ENCODE peak calls at places on chromosomes 6 and 20, in five cellular contexts. B is testis, V is pancreas, N is K562, T is cardiac muscle cell. Q is an unnamed sample. For H3K9me3, the result is how much of the 10 kb centered on the place peaks cover.

GRCh38 chr6:141443668-141444067 is 689.1 kb upstream of the GJE1 start:
- DNase-seq in T (no peak), B (no peak), V (no peak), N (no peak), Q (no peak)

GRCh38 chr20:43029161-43029560 is 160.5 kb downstream of the PTPRT start:
- DNase-seq in V (no peak), N (no peak), T (no peak), B (no peak), Q (no peak)

GRCh38 chr20:3213226-3213625 is 3.9 kb downstream of the ITPA start:
- DNase-seq in T (no peak), B (no peak), N (no peak), V (no peak), Q (no peak)

GRCh38 chr20:19692100-19692499 is 66.0 kb upstream of the RIN2 start:
- DNase-seq in N (no peak), B (no peak), V (no peak), T (peak), Q (no peak)

GRCh38 chr20:32569018-32569379 is 16.1 kb downstream of the NOL4L start:
- DNase-seq in N (no peak), B (no peak), T (no peak), V (no peak), Q (no peak)

GRCh38 chr6:12342664-12343063 is 52.5 kb downstream of the EDN1 start:
- DNase-seq in T (no peak), V (no peak), N (no peak), B (no peak), Q (no peak)

GRCh38 chr20:63567382-63568169 is 6.5 kb downstream of the HELZ2 start:
- DNase-seq in N (no peak), V (no peak), T (peak), B (no peak), Q (no peak)

GRCh38 chr20:57372157-57372556 is 19.0 kb upstream of the RBM38 start:
- DNase-seq in N (no peak), B (no peak), V (no peak), T (no peak), Q (no peak)

GRCh38 chr6:104728444-104728843 is 131.3 kb downstream of the HACE1 start:
- DNase-seq in B (no peak), T (peak), V (no peak), N (no peak), Q (no peak)

GRCh38 chr6:107800564-107801164 is 23.4 kb downstream of the SCML4 start:
- DNase-seq in T (peak), V (no peak), N (no peak), B (no peak), Q (no peak)

GRCh38 chr20:11522359-11522758 is 395.3 kb upstream of the BTBD3 start:
- DNase-seq in B (no peak), V (no peak), T (peak), N (no peak), Q (no peak)

GRCh38 chr20:1694672-1695071 is 37.1 kb upstream of the SIRPG start:
- DNase-seq in N (no peak), B (no peak), V (no peak), T (no peak), Q (no peak)

GRCh38 chr6:88360203-88360797 is 194.2 kb upstream of the CNR1 start:
- DNase-seq in V (no peak), T (peak), N (no peak), B (no peak), Q (no peak)

GRCh38 chr6:35764238-35764896 is 12.0 kb upstream of the CLPSL2 start:
- DNase-seq in B (no peak), V (peak), T (no peak), N (no peak), Q (no peak)

GRCh38 chr6:52595000-52595795 is 18.3 kb upstream of the TRAM2 start:
- DNase-seq in T (peak), V (no peak), N (no peak), B (peak), Q (peak)

GRCh38 chr6:136782021-136782770 is 10.1 kb downstream of the MAP3K5 start:
- DNase-seq in V (no peak), T (peak), B (no peak), N (no peak), Q (no peak)

GRCh38 chr20:35592339-35592960 is 23.2 kb upstream of the SPAG4 start:
- DNase-seq in V (no peak), T (no peak), N (no peak), B (no peak), Q (no peak)

GRCh38 chr20:32278199-32278643 is 770 bp downstream of the KIF3B start:
- DNase-seq in V (no peak), N (no peak), B (no peak), T (peak), Q (no peak)

GRCh38 chr6:53898026-53898795 is 103.4 kb downstream of the LRRC1 start:
- DNase-seq in T (no peak), B (no peak), N (no peak), V (no peak), Q (no peak)

GRCh38 chr6:88910922-88911778 is 52.3 kb downstream of the RNGTT start:
- DNase-seq in V (no peak), B (no peak), N (no peak), T (no peak), Q (no peak)

GRCh38 chr20:50320910-50321796 is 130.5 kb downstream of the CEBPB start:
- DNase-seq in V (peak), T (peak), N (peak), B (peak), Q (peak)

GRCh38 chr20:8089668-8090067 is 42.4 kb upstream of the PLCB1 start:
- DNase-seq in B (no peak), N (no peak), V (no peak), T (peak), Q (no peak)

GRCh38 chr20:26276811-26277210 is 580.2 kb upstream of the ZNF337 start:
- DNase-seq in V (no peak), N (peak), T (peak), B (no peak), Q (peak)

GRCh38 chr20:34262488-34263288 is 21.5 kb downstream of the ASIP start:
- DNase-seq in N (peak), B (peak), T (peak), V (no peak), Q (no peak)

GRCh38 chr20:49411221-49411925 is 71.1 kb downstream of the KCNB1 start:
- DNase-seq in V (no peak), N (peak), T (no peak), B (no peak), Q (no peak)

GRCh38 chr6:93550551-93551276 is 131.4 kb upstream of the EPHA7 start:
- DNase-seq in N (no peak), B (no peak), T (no peak), V (no peak), Q (no peak)

GRCh38 chr6:111481836-111482235 is 1.2 kb downstream of the REV3L start:
- DNase-seq in V (no peak), T (no peak), B (no peak), N (no peak), Q (no peak)

GRCh38 chr20:22905667-22906066 is 129.4 kb upstream of the SSTR4 start:
- DNase-seq in B (peak), N (no peak), T (peak), V (no peak), Q (no peak)

GRCh38 chr6:104908031-104908430 is 48.3 kb upstream of the HACE1 start:
- DNase-seq in B (no peak), V (no peak), N (no peak), T (no peak), Q (no peak)

GRCh38 chr20:23116301-23117089 is 30.4 kb upstream of the CD93 start:
- DNase-seq in V (no peak), B (no peak), N (no peak), T (no peak), Q (peak)

GRCh38 chr6:100452998-100453397 is 11.7 kb downstream of the SIM1 start:
- DNase-seq in B (no peak), V (no peak), N (no peak), T (no peak), Q (no peak)

GRCh38 chr20:45909817-45910669 is 1.9 kb downstream of the PLTP start:
- DNase-seq in V (no peak), T (no peak), B (no peak), N (peak), Q (no peak)

GRCh38 chr6:105510746-105511145 is 107.9 kb upstream of the PREP start:
- DNase-seq in T (peak), N (no peak), B (no peak), V (no peak), Q (no peak)

GRCh38 chr20:47326718-47327137 is 29.8 kb downstream of the ZMYND8 start:
- DNase-seq in B (no peak), N (peak), T (peak), V (no peak), Q (no peak)

GRCh38 chr6:20148433-20148832 is 63.8 kb downstream of the MBOAT1 start:
- DNase-seq in V (no peak), B (no peak), N (no peak), T (no peak), Q (no peak)

GRCh38 chr6:52576392-52577021 is 353 bp downstream of the TRAM2 start:
- DNase-seq in T (peak), B (peak), N (peak), V (peak), Q (peak)

DNA sequence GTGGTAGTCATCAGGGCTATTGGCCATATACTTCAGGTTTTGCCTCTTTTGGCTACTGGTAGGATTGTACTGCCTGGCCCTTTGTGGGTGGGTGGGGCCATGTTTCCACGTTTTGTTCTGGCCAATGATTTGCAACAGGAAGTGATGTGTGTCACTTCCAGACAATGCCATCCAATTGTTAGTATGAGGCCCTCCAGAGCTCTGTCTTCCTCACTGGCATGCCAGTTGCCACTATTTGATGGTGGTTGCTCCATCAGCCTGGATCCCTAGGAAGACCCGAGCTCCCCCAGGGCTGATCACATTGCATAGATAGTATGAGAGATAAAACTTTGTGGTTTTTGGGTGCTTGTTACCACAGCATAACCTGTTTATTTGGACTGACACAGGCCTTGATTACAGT is 7.7 kb upstream of the LRRN4 start:
- DNase-seq in V (no peak), N (no peak), T (no peak), B (no peak), Q (no peak)
- H3K27ac ChIP-seq in V (no peak), N (no peak), T (peak), B (no peak), Q (no peak)

GRCh38 chr6:3619201-3619600 is 132.3 kb downstream of the PXDC1 start:
- DNase-seq in V (no peak), T (no peak), N (no peak), B (no peak), Q (no peak)

GRCh38 chr6:3619800-3620199 is 131.7 kb downstream of the PXDC1 start:
- DNase-seq in B (no peak), T (no peak), N (no peak), V (no peak), Q (no peak)

GRCh38 chr6:3617192-3617631 is 134.3 kb downstream of the PXDC1 start:
- DNase-seq in B (no peak), N (no peak), V (no peak), T (no peak), Q (no peak)

GRCh38 chr6:3617681-3618299 is 133.7 kb downstream of the PXDC1 start:
- DNase-seq in N (no peak), V (no peak), B (no peak), T (no peak), Q (no peak)

GRCh38 chr6:3618300-3619041 is 133.0 kb downstream of the PXDC1 start:
- DNase-seq in N (no peak), V (no peak), T (no peak), B (no peak), Q (no peak)
- H3K9me3 ChIP-seq in N (under half), V (under half), T (under half), B (under half), Q (under half)

GRCh38 chr6:98124176-98124575 is 710.2 kb upstream of the POU3F2 start:
- DNase-seq in T (no peak), N (no peak), V (no peak), B (no peak), Q (no peak)

GRCh38 chr6:98117072-98117471 is 717.3 kb upstream of the POU3F2 start:
- DNase-seq in T (no peak), V (no peak), N (no peak), B (no peak), Q (no peak)

GRCh38 chr6:98116513-98116912 is 717.9 kb upstream of the POU3F2 start:
- DNase-seq in T (no peak), B (no peak), V (no peak), N (no peak), Q (no peak)

GRCh38 chr6:98118357-98119045 is 715.9 kb upstream of the POU3F2 start:
- DNase-seq in V (no peak), N (no peak), B (no peak), T (no peak), Q (no peak)
- H3K27ac ChIP-seq in V (no peak), N (no peak), B (no peak), T (no peak), Q (no peak)

GRCh38 chr6:159357211-159357920 is 188.2 kb downstream of the FNDC1 start:
- DNase-seq in T (no peak), N (no peak), B (no peak), V (no peak), Q (no peak)

GRCh38 chr6:159359581-159360264 is 190.5 kb downstream of the FNDC1 start:
- DNase-seq in B (no peak), N (no peak), T (no peak), V (no peak), Q (no peak)

GRCh38 chr6:159360306-159360705 is 191.1 kb downstream of the FNDC1 start:
- DNase-seq in T (peak), N (no peak), B (no peak), V (no peak), Q (no peak)
- H3K9me3 ChIP-seq in T (under half), N (under half), B (under half), V (under half), Q (under half)

Q was measured in WERI-Rb-1.